ENCODE peak calls at places on chromosome 16, in six cellular contexts. A, F, R, P, X and Z are unnamed samples. For H3K27me3 and H3K36me3, the result is how much of the 10 kb centered on the place peaks cover.

GRCh38 chr16:50688083-50688482 is 5.3 kb upstream of the NOD2 start:
- DNase-seq in A (no peak), R (no peak), X (no peak), F (no peak), P (no peak), Z (no peak)

GRCh38 chr16:66457888-66458287 is 30.8 kb downstream of the BEAN1 start:
- DNase-seq in F (no peak), P (no peak), A (peak), X (no peak), R (no peak), Z (no peak)

GRCh38 chr16:50309527-50310307 is 43.4 kb downstream of the ADCY7 start:
- DNase-seq in X (peak), P (no peak), R (peak), F (no peak), A (peak), Z (no peak)

GRCh38 chr16:12089492-12090161 is 113.1 kb downstream of the SNX29 start:
- DNase-seq in F (peak), X (no peak), A (peak), P (peak), R (peak), Z (peak)

GRCh38 chr16:27721548-27722265 is 171.8 kb downstream of the KATNIP start:
- DNase-seq in A (peak), P (peak), R (peak), X (peak), F (peak), Z (no peak)

GRCh38 chr16:79600636-79601091 is at the start of gene MAF:
- DNase-seq in A (peak), P (peak), X (no peak), F (peak), R (peak), Z (peak)

GRCh38 chr16:23580391-23580790 is 15.7 kb downstream of the NDUFAB1 start:
- DNase-seq in X (no peak), A (no peak), P (no peak), F (no peak), R (no peak), Z (no peak)

GRCh38 chr16:23869052-23869451 is 33.3 kb downstream of the PRKCB start:
- DNase-seq in R (no peak), P (no peak), X (no peak), F (no peak), A (no peak), Z (no peak)

GRCh38 chr16:11793840-11794239 is 3.2 kb downstream of the ZC3H7A start:
- DNase-seq in X (peak), P (no peak), A (peak), R (peak), F (no peak), Z (no peak)

GRCh38 chr16:27470567-27471431 is 68.8 kb downstream of the IL21R start:
- DNase-seq in R (no peak), A (no peak), P (no peak), X (no peak), F (peak), Z (peak)

GRCh38 chr16:82043680-82044584 is 8.9 kb downstream of the HSD17B2 start:
- DNase-seq in X (no peak), A (no peak), P (no peak), R (no peak), F (no peak), Z (no peak)

GRCh38 chr16:58124601-58124915 is 4.6 kb downstream of the CFAP20 start:
- DNase-seq in R (no peak), X (no peak), P (no peak), F (no peak), A (no peak), Z (no peak)

GRCh38 chr16:28092721-28093382 is 29.3 kb upstream of the GSG1L start:
- DNase-seq in R (no peak), X (no peak), P (no peak), F (no peak), A (no peak), Z (no peak)

GRCh38 chr16:81421536-81421935 is 23.1 kb upstream of the CMIP start:
- DNase-seq in P (no peak), R (no peak), F (no peak), X (no peak), A (no peak), Z (no peak)

GRCh38 chr16:68760671-68761275 is 23.7 kb downstream of the CDH1 start:
- DNase-seq in P (no peak), X (no peak), F (no peak), A (peak), R (peak), Z (peak)

GRCh38 chr16:895371-895770 is 75.4 kb downstream of the LMF1 start:
- DNase-seq in A (no peak), P (no peak), F (peak), X (no peak), R (no peak), Z (no peak)

GRCh38 chr16:58348986-58349385 is 43.3 kb upstream of the GINS3 start:
- DNase-seq in F (no peak), X (peak), P (no peak), R (no peak), A (no peak), Z (no peak)

GRCh38 chr16:50879873-50880695 is 138.2 kb downstream of the CYLD start:
- DNase-seq in P (no peak), X (no peak), R (peak), A (no peak), F (no peak), Z (peak)

GRCh38 chr16:12752159-12752558 is 51.5 kb downstream of the CPPED1 start:
- DNase-seq in A (no peak), R (no peak), F (no peak), P (no peak), X (no peak), Z (no peak)

GRCh38 chr16:19095699-19096098 is 18.1 kb upstream of the ITPRIPL2 start:
- DNase-seq in R (no peak), F (no peak), X (no peak), A (no peak), P (no peak), Z (no peak)

GRCh38 chr16:83899272-83899897 is 470 bp downstream of the MLYCD start:
- DNase-seq in A (peak), R (peak), F (peak), P (peak), X (peak), Z (peak)

GRCh38 chr16:17367034-17367433 is 103.7 kb downstream of the XYLT1 start:
- DNase-seq in X (no peak), F (no peak), P (no peak), R (no peak), A (peak), Z (no peak)

GRCh38 chr16:11627822-11628457 is 40.3 kb upstream of the SNN start:
- DNase-seq in A (no peak), F (no peak), R (peak), P (no peak), X (no peak), Z (peak)

GRCh38 chr16:23466162-23466885 is 13.3 kb upstream of the COG7 start:
- DNase-seq in X (no peak), R (no peak), F (peak), P (no peak), A (no peak), Z (peak)

GRCh38 chr16:27639588-27640276 is 89.8 kb downstream of the KATNIP start:
- DNase-seq in F (no peak), P (no peak), X (peak), R (peak), A (no peak), Z (peak)

GRCh38 chr16:66521951-66522771 is 27.8 kb downstream of the TK2 start:
- DNase-seq in F (no peak), R (peak), P (peak), X (no peak), A (peak), Z (peak)

GRCh38 chr16:86554599-86554916 is 477 bp downstream of the MTHFSD start:
- DNase-seq in A (no peak), F (no peak), X (no peak), P (no peak), R (no peak), Z (peak)

GRCh38 chr16:58339452-58339938 is 44.7 kb upstream of the PRSS54 start:
- DNase-seq in A (no peak), X (peak), F (no peak), R (no peak), P (no peak), Z (peak)

GRCh38 chr16:69399361-69399760 is 13.6 kb upstream of the TERF2 start:
- DNase-seq in F (no peak), P (no peak), A (no peak), X (no peak), R (no peak), Z (peak)

GRCh38 chr16:51637744-51638100 is 486.7 kb upstream of the SALL1 start:
- DNase-seq in X (no peak), P (no peak), A (no peak), R (no peak), F (no peak), Z (no peak)

GRCh38 chr16:78926723-78927200 is 673.8 kb downstream of the MAF start:
- DNase-seq in P (no peak), X (no peak), A (no peak), R (no peak), F (no peak), Z (no peak)

GRCh38 chr16:68093816-68094613 is 8.8 kb downstream of the NFATC3 start:
- DNase-seq in X (no peak), R (no peak), P (no peak), A (no peak), F (no peak), Z (peak)

GRCh38 chr16:73095142-73095791 is 47.3 kb upstream of the ZFHX3 start:
- DNase-seq in F (no peak), A (no peak), R (no peak), P (no peak), X (peak), Z (no peak)

GRCh38 chr16:31537362-31537921 is 9.7 kb downstream of the AHSP start:
- DNase-seq in P (no peak), X (no peak), R (peak), F (peak), A (no peak), Z (peak)

GRCh38 chr16:19843371-19843770 is 41.3 kb downstream of the GPRC5B start:
- DNase-seq in A (no peak), P (no peak), X (no peak), F (no peak), R (peak), Z (no peak)

GRCh38 chr16:75225678-75226515 is 7.1 kb downstream of the CTRB1 start:
- DNase-seq in A (no peak), R (no peak), F (no peak), P (no peak), X (no peak), Z (no peak)

GRCh38 chr16:68999114-68999513 is 106.3 kb upstream of the HAS3 start:
- DNase-seq in P (no peak), F (no peak), A (no peak), X (no peak), R (no peak), Z (no peak)

GRCh38 chr16:66366433-66367299 is at the start of gene CDH5:
- DNase-seq in P (peak), F (peak), A (peak), X (peak), R (no peak), Z (peak)

GRCh38 chr16:14309001-14309886 is 238.1 kb downstream of the MRTFB start:
- DNase-seq in A (no peak), F (no peak), X (peak), R (peak), P (no peak), Z (no peak)

GRCh38 chr16:14308357-14308723 is 237.2 kb downstream of the MRTFB start:
- DNase-seq in P (no peak), R (no peak), A (no peak), X (no peak), F (no peak), Z (no peak)

GRCh38 chr16:14309906-14310305 is 238.8 kb downstream of the MRTFB start:
- DNase-seq in P (no peak), R (no peak), F (no peak), A (no peak), X (no peak), Z (no peak)

GRCh38 chr16:14307623-14308356 is 236.7 kb downstream of the MRTFB start:
- DNase-seq in P (peak), A (no peak), R (no peak), F (peak), X (no peak), Z (no peak)

DNA sequence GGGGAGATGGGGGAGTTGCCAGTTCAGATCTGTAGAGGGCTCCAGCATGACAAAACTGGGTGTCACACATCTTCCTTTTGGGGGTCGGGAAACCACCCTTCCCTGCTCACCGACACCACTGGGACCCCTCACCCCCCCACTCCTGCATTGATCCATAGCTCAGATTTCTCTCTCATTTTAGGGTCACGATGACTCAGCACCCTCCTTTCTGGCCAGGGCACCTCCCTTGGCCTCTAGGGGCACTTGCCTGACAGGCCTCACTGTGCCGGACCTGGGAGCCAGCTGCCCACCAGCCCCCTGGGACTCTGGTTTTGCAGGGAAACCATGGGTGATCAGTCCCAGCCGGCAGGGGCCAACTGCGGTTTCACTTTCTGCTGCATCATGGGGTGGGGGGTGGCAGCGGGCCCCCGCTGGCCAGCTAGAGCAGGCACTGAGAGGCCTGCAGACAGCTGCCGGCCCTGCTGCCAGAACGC is 239.4 kb downstream of the MRTFB start:
- DNase-seq in P (no peak), R (no peak), A (no peak), X (peak), F (peak), Z (no peak)
- TF ChIP-seq CTCF in P (no peak), R (no peak), A (no peak), X (peak), F (no peak), Z (no peak)

GRCh38 chr16:85376292-85377095 is 236.6 kb upstream of the GSE1 start:
- DNase-seq in X (peak), A (no peak), P (peak), R (no peak), F (peak), Z (no peak)
- H3K27me3 ChIP-seq in X (under half), A (under half), P (under half), R (under half), F (under half), Z (under half)

GRCh38 chr16:3528406-3528805 is 27.6 kb downstream of the CLUAP1 start:
- DNase-seq in P (no peak), A (no peak), X (no peak), F (no peak), R (no peak), Z (no peak)
- H3K36me3 ChIP-seq in P (half or more), A (under half), X (under half), F (half or more), R (under half), Z (under half)

DNA sequence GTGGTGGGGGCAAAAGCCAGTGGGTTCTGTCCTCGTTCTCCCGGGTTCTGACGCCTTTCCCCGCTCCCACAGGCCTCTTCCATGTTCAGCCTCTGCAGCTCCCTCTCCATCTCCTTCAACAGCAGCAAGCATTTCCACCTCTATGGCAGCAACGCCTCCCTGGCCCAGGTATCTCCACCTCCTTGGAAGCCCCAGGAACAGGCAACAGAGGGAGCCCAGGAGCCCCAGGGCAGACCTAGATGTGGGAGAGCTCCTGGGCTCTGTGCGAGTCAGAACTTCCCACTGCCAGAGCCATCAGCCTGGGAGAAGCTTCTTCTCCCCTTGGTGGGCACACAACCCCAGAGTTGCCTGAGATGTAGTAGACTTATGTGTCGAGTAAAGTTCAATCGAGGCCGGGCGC is 7.8 kb downstream of the ZNF768 start:
- DNase-seq in F (no peak), R (no peak), P (no peak), A (no peak), X (no peak), Z (no peak)
- TF ChIP-seq CTCF in F (no peak), R (no peak), P (no peak), A (no peak), X (no peak), Z (no peak)

DNA sequence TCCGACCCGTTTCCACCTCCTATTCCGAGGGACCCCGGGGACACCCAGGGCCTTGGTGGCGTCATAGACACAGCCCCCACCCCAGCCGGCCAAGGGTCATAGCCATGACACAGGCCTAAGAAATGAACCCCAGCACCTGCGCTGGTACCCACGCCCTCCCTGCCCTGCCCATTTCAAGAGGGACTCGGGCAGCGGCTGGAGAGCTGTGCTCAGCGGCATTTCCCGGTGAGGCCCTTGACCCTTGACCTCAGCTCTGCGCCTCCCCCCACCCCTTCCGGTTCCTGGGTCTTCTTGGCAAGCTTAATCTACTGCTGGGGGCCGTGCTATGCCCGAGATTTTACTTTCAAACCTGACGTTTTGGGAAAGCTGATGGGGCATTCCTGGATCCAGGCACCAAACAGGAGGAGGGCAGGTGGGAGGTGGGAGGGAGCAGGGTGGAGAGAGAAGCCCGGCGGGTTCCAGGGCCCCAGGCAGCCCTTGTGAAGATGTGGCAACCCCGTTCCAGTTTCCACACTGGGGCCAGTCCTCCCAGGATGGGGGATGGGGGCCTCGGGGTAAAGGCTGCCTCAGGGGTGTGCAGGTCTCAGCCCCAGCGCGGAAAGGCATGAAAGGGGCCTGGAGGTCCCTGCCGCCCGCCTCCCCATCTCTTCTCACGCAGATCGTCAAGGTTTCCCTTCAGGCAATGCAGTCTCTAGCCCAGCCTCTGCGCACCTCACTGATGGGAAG is at the start of gene SLC22A31:
- DNase-seq in R (peak), A (no peak), P (no peak), X (no peak), F (no peak), Z (no peak)
- H3K27me3 ChIP-seq in R (under half), A (under half), P (half or more), X (half or more), F (half or more), Z (half or more)

DNA sequence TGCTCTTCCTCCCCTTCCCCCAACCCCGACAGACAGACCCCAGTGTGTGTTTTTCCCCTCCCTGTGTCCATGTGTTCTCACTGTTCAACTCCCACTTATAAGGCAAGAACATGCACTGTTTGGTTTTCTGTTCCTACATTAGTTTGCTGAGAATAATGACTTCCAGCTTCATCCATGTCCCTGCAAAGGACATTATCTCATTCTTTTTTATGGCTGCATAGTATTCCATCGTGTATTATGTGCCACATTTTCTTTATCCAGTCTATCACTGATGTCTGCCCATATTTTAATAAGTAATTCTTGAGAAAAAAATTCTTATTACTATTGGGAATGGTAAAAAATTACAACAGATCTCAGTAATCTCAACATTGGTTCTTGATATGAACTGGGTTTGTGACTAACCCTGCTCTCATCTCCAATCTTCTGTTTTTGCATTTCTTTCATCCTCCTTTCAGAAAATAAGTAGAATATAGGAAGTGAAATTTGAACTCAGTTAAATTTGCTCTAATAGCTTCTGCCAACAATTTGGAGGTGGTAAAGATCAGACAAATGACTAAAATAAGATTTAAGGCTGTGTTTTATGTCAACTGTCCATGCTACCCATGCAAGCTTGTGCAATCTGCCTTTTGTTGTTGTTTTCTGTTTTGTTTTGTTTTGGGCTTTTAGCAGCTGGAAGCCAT is 11.1 kb downstream of the MARF1 start:
- DNase-seq in R (no peak), A (no peak), F (no peak), X (no peak), P (no peak), Z (no peak)
- H3K36me3 ChIP-seq in R (under half), A (under half), F (half or more), X (under half), P (half or more), Z (half or more)

GRCh38 chr16:48540222-48540900 is 69.6 kb downstream of the N4BP1 start:
- DNase-seq in P (no peak), R (no peak), X (no peak), F (no peak), A (peak), Z (no peak)
- TF ChIP-seq CTCF in P (no peak), R (no peak), X (no peak), F (no peak), A (no peak), Z (no peak)

GRCh38 chr16:49284962-49285361 is 3.3 kb upstream of the CBLN1 start:
- DNase-seq in A (no peak), R (no peak), X (no peak), P (no peak), F (no peak), Z (no peak)

GRCh38 chr16:49282690-49283375 is 1.2 kb upstream of the CBLN1 start:
- DNase-seq in F (no peak), X (peak), R (peak), A (no peak), P (no peak), Z (no peak)

GRCh38 chr16:49281481-49281842 is at the start of gene CBLN1:
- DNase-seq in F (no peak), P (no peak), R (no peak), A (no peak), X (no peak), Z (no peak)

GRCh38 chr16:49281843-49282642 is 405 bp upstream of the CBLN1 start:
- DNase-seq in A (peak), X (peak), R (peak), P (peak), F (peak), Z (peak)

GRCh38 chr16:49283376-49284049 is 1.9 kb upstream of the CBLN1 start:
- DNase-seq in A (no peak), P (no peak), F (no peak), R (no peak), X (no peak), Z (no peak)
- H3K27me3 ChIP-seq in A (under half), P (half or more), F (half or more), R (half or more), X (under half), Z (half or more)

GRCh38 chr16:53484542-53484941 is 18.5 kb downstream of the AKTIP start:
- DNase-seq in A (no peak), F (no peak), R (no peak), P (no peak), X (no peak), Z (no peak)
- H3K36me3 ChIP-seq in A (under half), F (half or more), R (under half), P (half or more), X (under half), Z (under half)